ENCODE peak calls at places on chromosome 13, in seven cellular contexts. One of them, this sample, is unnamed.
A peak's percentile ranks its signal among the peaks of the same experiment; 100 is the strongest.

GRCh38 chr13:51804295-51805172 is 571 bp upstream of the DHRS12 start:
- DNase-seq in heart right ventricle: no peak
- DNase-seq in CD4-positive, alpha-beta memory T cell: peak; percentile 74
- DNase-seq in psoas muscle: peak; percentile 65
- DNase-seq in K562: no peak
- DNase-seq in cardiac muscle cell: no peak
- DNase-seq in upper lobe of right lung: no peak
- DNase-seq in this sample: no peak

GRCh38 chr13:83905641-83906040 is 23.4 kb upstream of the SLITRK1 start:
- DNase-seq in cardiac muscle cell: no peak
- DNase-seq in upper lobe of right lung: no peak
- DNase-seq in heart right ventricle: no peak
- DNase-seq in CD4-positive, alpha-beta memory T cell: no peak
- DNase-seq in psoas muscle: no peak
- DNase-seq in K562: no peak
- DNase-seq in this sample: no peak

GRCh38 chr13:99751517-99752199 is 219.9 kb downstream of the ZIC5 start:
- DNase-seq in CD4-positive, alpha-beta memory T cell: no peak
- DNase-seq in upper lobe of right lung: no peak
- DNase-seq in heart right ventricle: no peak
- DNase-seq in K562: no peak
- DNase-seq in psoas muscle: no peak
- DNase-seq in cardiac muscle cell: no peak
- DNase-seq in this sample: no peak

GRCh38 chr13:43348397-43348796 is 325.0 kb downstream of the DNAJC15 start:
- DNase-seq in upper lobe of right lung: no peak
- DNase-seq in CD4-positive, alpha-beta memory T cell: no peak
- DNase-seq in heart right ventricle: no peak
- DNase-seq in K562: no peak
- DNase-seq in psoas muscle: no peak
- DNase-seq in cardiac muscle cell: no peak
- DNase-seq in this sample: no peak

GRCh38 chr13:34364633-34365032 is 546.7 kb downstream of the RFC3 start:
- DNase-seq in CD4-positive, alpha-beta memory T cell: no peak
- DNase-seq in upper lobe of right lung: no peak
- DNase-seq in K562: no peak
- DNase-seq in cardiac muscle cell: no peak
- DNase-seq in psoas muscle: no peak
- DNase-seq in heart right ventricle: no peak
- DNase-seq in this sample: no peak

GRCh38 chr13:43132228-43132627 is 108.8 kb downstream of the DNAJC15 start:
- DNase-seq in psoas muscle: no peak
- DNase-seq in CD4-positive, alpha-beta memory T cell: no peak
- DNase-seq in upper lobe of right lung: no peak
- DNase-seq in K562: no peak
- DNase-seq in heart right ventricle: no peak
- DNase-seq in cardiac muscle cell: peak; percentile 67
- DNase-seq in this sample: no peak

GRCh38 chr13:74794582-74794981 is 660.4 kb upstream of the KLF12 start:
- DNase-seq in heart right ventricle: no peak
- DNase-seq in upper lobe of right lung: no peak
- DNase-seq in CD4-positive, alpha-beta memory T cell: no peak
- DNase-seq in psoas muscle: no peak
- DNase-seq in cardiac muscle cell: no peak
- DNase-seq in K562: no peak
- DNase-seq in this sample: no peak

GRCh38 chr13:47289578-47289977 is 392.7 kb upstream of the HTR2A start:
- DNase-seq in upper lobe of right lung: no peak
- DNase-seq in CD4-positive, alpha-beta memory T cell: no peak
- DNase-seq in cardiac muscle cell: no peak
- DNase-seq in K562: no peak
- DNase-seq in psoas muscle: no peak
- DNase-seq in heart right ventricle: no peak
- DNase-seq in this sample: no peak

GRCh38 chr13:99556867-99557443 is 55.7 kb downstream of the TM9SF2 start:
- DNase-seq in heart right ventricle: no peak
- DNase-seq in upper lobe of right lung: no peak
- DNase-seq in K562: no peak
- DNase-seq in psoas muscle: no peak
- DNase-seq in cardiac muscle cell: no peak
- DNase-seq in CD4-positive, alpha-beta memory T cell: no peak
- DNase-seq in this sample: no peak

GRCh38 chr13:111977184-111977516 is 89.8 kb upstream of the SOX1 start:
- DNase-seq in psoas muscle: no peak
- DNase-seq in K562: no peak
- DNase-seq in heart right ventricle: no peak
- DNase-seq in cardiac muscle cell: no peak
- DNase-seq in upper lobe of right lung: no peak
- DNase-seq in CD4-positive, alpha-beta memory T cell: no peak
- DNase-seq in this sample: no peak

GRCh38 chr13:114015608-114016295 is 41.9 kb upstream of the C13orf46 start:
- DNase-seq in heart right ventricle: peak; percentile 50
- DNase-seq in psoas muscle: peak; percentile 78
- DNase-seq in upper lobe of right lung: peak; percentile 82
- DNase-seq in K562: no peak
- DNase-seq in cardiac muscle cell: no peak
- DNase-seq in CD4-positive, alpha-beta memory T cell: no peak
- DNase-seq in this sample: no peak

GRCh38 chr13:40558656-40559055 is 107.8 kb downstream of the FOXO1 start:
- DNase-seq in K562: no peak
- DNase-seq in upper lobe of right lung: no peak
- DNase-seq in psoas muscle: no peak
- DNase-seq in CD4-positive, alpha-beta memory T cell: no peak
- DNase-seq in cardiac muscle cell: no peak
- DNase-seq in heart right ventricle: no peak
- DNase-seq in this sample: no peak

GRCh38 chr13:51004111-51004865 is 94.7 kb downstream of the RNASEH2B start:
- DNase-seq in cardiac muscle cell: no peak
- DNase-seq in psoas muscle: no peak
- DNase-seq in CD4-positive, alpha-beta memory T cell: no peak
- DNase-seq in upper lobe of right lung: no peak
- DNase-seq in K562: no peak
- DNase-seq in heart right ventricle: no peak
- DNase-seq in this sample: no peak

GRCh38 chr13:20127563-20128458 is 33.0 kb downstream of the GJA3 start:
- DNase-seq in heart right ventricle: peak; percentile 78
- DNase-seq in CD4-positive, alpha-beta memory T cell: no peak
- DNase-seq in K562: no peak
- DNase-seq in psoas muscle: peak; percentile 83
- DNase-seq in cardiac muscle cell: peak; percentile 69
- DNase-seq in upper lobe of right lung: peak; percentile 88
- DNase-seq in this sample: no peak

GRCh38 chr13:44117351-44117750 is 237.6 kb downstream of the LACC1 start:
- DNase-seq in K562: no peak
- DNase-seq in heart right ventricle: no peak
- DNase-seq in psoas muscle: no peak
- DNase-seq in cardiac muscle cell: no peak
- DNase-seq in CD4-positive, alpha-beta memory T cell: no peak
- DNase-seq in upper lobe of right lung: no peak
- DNase-seq in this sample: no peak

GRCh38 chr13:20174656-20175405 is 14.0 kb upstream of the GJA3 start:
- DNase-seq in cardiac muscle cell: no peak
- DNase-seq in heart right ventricle: peak; percentile 44
- DNase-seq in psoas muscle: peak; percentile 74
- DNase-seq in CD4-positive, alpha-beta memory T cell: peak; percentile 61
- DNase-seq in K562: peak; percentile 43
- DNase-seq in upper lobe of right lung: peak; percentile 90
- DNase-seq in this sample: no peak

GRCh38 chr13:51520524-51520923 is 63.7 kb upstream of the WDFY2 start:
- DNase-seq in CD4-positive, alpha-beta memory T cell: no peak
- DNase-seq in upper lobe of right lung: no peak
- DNase-seq in psoas muscle: no peak
- DNase-seq in heart right ventricle: no peak
- DNase-seq in K562: no peak
- DNase-seq in cardiac muscle cell: no peak
- DNase-seq in this sample: no peak

GRCh38 chr13:110017379-110017778 is 231.0 kb upstream of the IRS2 start:
- DNase-seq in CD4-positive, alpha-beta memory T cell: no peak
- DNase-seq in heart right ventricle: no peak
- DNase-seq in K562: no peak
- DNase-seq in psoas muscle: no peak
- DNase-seq in upper lobe of right lung: no peak
- DNase-seq in cardiac muscle cell: no peak
- DNase-seq in this sample: no peak

GRCh38 chr13:46992383-46992952 is 95.6 kb upstream of the HTR2A start:
- DNase-seq in upper lobe of right lung: no peak
- DNase-seq in cardiac muscle cell: peak; percentile 5
- DNase-seq in psoas muscle: no peak
- DNase-seq in heart right ventricle: no peak
- DNase-seq in K562: peak; percentile 10
- DNase-seq in CD4-positive, alpha-beta memory T cell: no peak
- DNase-seq in this sample: no peak

GRCh38 chr13:76773695-76774094 is 112.5 kb downstream of the KCTD12 start:
- DNase-seq in cardiac muscle cell: no peak
- DNase-seq in K562: no peak
- DNase-seq in upper lobe of right lung: no peak
- DNase-seq in CD4-positive, alpha-beta memory T cell: no peak
- DNase-seq in heart right ventricle: no peak
- DNase-seq in psoas muscle: no peak
- DNase-seq in this sample: no peak

GRCh38 chr13:33144358-33144784 is 128.1 kb downstream of the KL start:
- DNase-seq in upper lobe of right lung: no peak
- DNase-seq in K562: no peak
- DNase-seq in heart right ventricle: no peak
- DNase-seq in psoas muscle: no peak
- DNase-seq in cardiac muscle cell: no peak
- DNase-seq in CD4-positive, alpha-beta memory T cell: no peak
- DNase-seq in this sample: no peak

GRCh38 chr13:79485451-79485850 is 4.5 kb downstream of the NDFIP2 start:
- DNase-seq in K562: no peak
- DNase-seq in psoas muscle: no peak
- DNase-seq in cardiac muscle cell: no peak
- DNase-seq in heart right ventricle: no peak
- DNase-seq in upper lobe of right lung: no peak
- DNase-seq in CD4-positive, alpha-beta memory T cell: no peak
- DNase-seq in this sample: no peak
- H3K27ac ChIP-seq in K562: peak overlapping the region; percentile 14
- H3K27ac ChIP-seq in psoas muscle: peak overlapping the region; percentile 47
- H3K27ac ChIP-seq in cardiac muscle cell: peak overlapping the region; percentile 34
- H3K27ac ChIP-seq in heart right ventricle: no peak overlapping the region
- H3K27ac ChIP-seq in upper lobe of right lung: no peak overlapping the region
- H3K27ac ChIP-seq in CD4-positive, alpha-beta memory T cell: no peak overlapping the region
- H3K27ac ChIP-seq in this sample: no peak overlapping the region

GRCh38 chr13:91349992-91350911 is 2.8 kb downstream of the MIR17HG start:
- DNase-seq in K562: peak; percentile 44
- DNase-seq in heart right ventricle: no peak
- DNase-seq in psoas muscle: no peak
- DNase-seq in cardiac muscle cell: no peak
- DNase-seq in upper lobe of right lung: no peak
- DNase-seq in CD4-positive, alpha-beta memory T cell: no peak
- DNase-seq in this sample: no peak
- H3K27ac ChIP-seq in K562: peak overlapping the region; percentile 85
- H3K27ac ChIP-seq in heart right ventricle: no peak overlapping the region
- H3K27ac ChIP-seq in psoas muscle: no peak overlapping the region
- H3K27ac ChIP-seq in cardiac muscle cell: peak overlapping the region; percentile 47
- H3K27ac ChIP-seq in upper lobe of right lung: no peak overlapping the region
- H3K27ac ChIP-seq in CD4-positive, alpha-beta memory T cell: no peak overlapping the region
- H3K27ac ChIP-seq in this sample: peak overlapping the region; percentile 83

DNA sequence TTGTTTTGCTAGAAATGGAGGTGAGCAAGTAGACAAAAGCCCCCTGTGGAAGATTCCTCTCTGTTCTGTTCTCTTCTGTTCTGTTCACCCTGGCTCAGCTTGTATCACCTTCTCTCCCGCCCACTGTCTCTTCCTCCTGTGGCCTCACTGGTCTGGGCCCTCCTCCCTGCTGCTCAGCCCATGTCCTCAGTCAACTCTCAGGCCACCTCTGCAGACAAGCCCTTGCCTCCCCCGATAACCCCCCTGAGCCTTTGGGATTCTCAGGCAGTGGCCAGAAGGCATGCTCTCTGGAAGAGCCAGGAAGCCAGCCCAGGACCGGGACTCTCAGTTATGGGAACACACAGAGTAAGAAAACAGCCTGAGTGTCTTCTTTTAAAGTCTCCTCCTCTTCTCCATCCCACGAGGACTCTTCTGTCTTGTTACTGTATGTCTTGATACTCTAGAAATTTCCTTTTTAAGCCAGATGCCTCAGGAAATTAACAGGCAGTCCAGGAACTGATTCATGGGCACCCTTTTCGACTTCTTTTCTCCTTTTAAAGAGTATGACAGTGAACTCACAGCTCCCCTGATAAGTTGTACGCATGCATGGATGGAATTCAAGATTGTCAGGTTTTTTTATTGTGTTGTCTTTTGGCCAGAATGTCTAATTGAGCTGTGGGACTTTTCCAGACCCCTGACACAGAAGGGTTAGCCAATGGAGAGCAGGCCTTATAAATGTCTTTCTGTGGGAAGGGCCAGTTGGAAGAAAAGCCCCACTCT is 33.7 kb downstream of the SHISA2 start:
- DNase-seq in cardiac muscle cell: no peak
- DNase-seq in upper lobe of right lung: no peak
- DNase-seq in heart right ventricle: no peak
- DNase-seq in CD4-positive, alpha-beta memory T cell: no peak
- DNase-seq in K562: no peak
- DNase-seq in psoas muscle: no peak
- DNase-seq in this sample: no peak
- H3K27ac ChIP-seq in cardiac muscle cell: no peak overlapping the region
- H3K27ac ChIP-seq in upper lobe of right lung: peak overlapping the region; percentile 51
- H3K27ac ChIP-seq in heart right ventricle: no peak overlapping the region
- H3K27ac ChIP-seq in CD4-positive, alpha-beta memory T cell: no peak overlapping the region
- H3K27ac ChIP-seq in K562: no peak overlapping the region
- H3K27ac ChIP-seq in psoas muscle: no peak overlapping the region
- H3K27ac ChIP-seq in this sample: peak overlapping the region; percentile 61

GRCh38 chr13:79290595-79291244 is 115.3 kb downstream of the RBM26 start:
- DNase-seq in upper lobe of right lung: no peak
- DNase-seq in psoas muscle: no peak
- DNase-seq in CD4-positive, alpha-beta memory T cell: no peak
- DNase-seq in heart right ventricle: no peak
- DNase-seq in cardiac muscle cell: peak; percentile 73
- DNase-seq in K562: no peak
- DNase-seq in this sample: no peak

GRCh38 chr13:79285159-79285558 is 120.9 kb downstream of the RBM26 start:
- DNase-seq in upper lobe of right lung: no peak
- DNase-seq in heart right ventricle: no peak
- DNase-seq in CD4-positive, alpha-beta memory T cell: no peak
- DNase-seq in psoas muscle: no peak
- DNase-seq in cardiac muscle cell: no peak
- DNase-seq in K562: no peak
- DNase-seq in this sample: no peak

GRCh38 chr13:79287994-79288795 is 117.9 kb downstream of the RBM26 start:
- DNase-seq in K562: no peak
- DNase-seq in psoas muscle: no peak
- DNase-seq in CD4-positive, alpha-beta memory T cell: peak; percentile 23
- DNase-seq in upper lobe of right lung: no peak
- DNase-seq in heart right ventricle: no peak
- DNase-seq in cardiac muscle cell: no peak
- DNase-seq in this sample: no peak

GRCh38 chr13:79283742-79284141 is 122.3 kb downstream of the RBM26 start:
- DNase-seq in upper lobe of right lung: no peak
- DNase-seq in cardiac muscle cell: no peak
- DNase-seq in heart right ventricle: no peak
- DNase-seq in CD4-positive, alpha-beta memory T cell: no peak
- DNase-seq in K562: no peak
- DNase-seq in psoas muscle: no peak
- DNase-seq in this sample: no peak

DNA sequence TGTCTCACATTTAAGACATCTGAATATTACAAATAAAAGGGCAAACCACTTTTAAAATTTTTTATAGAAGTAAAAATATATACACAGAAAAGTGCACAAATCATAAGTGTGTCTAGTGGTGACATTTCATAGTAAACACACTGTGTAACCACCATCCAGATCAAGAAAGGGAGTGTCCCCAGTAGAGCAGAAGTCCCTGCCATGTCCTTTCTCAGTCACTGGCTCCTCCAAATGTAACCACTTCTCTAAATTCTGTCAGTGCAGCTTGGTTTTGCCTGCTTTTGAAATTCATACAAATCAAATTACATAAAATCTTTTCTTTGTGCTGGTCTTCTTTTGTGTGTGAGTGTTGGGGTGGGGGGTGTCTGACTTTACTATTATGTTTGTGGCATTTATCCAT is 116.5 kb downstream of the RBM26 start:
- DNase-seq in upper lobe of right lung: no peak
- DNase-seq in cardiac muscle cell: no peak
- DNase-seq in heart right ventricle: no peak
- DNase-seq in CD4-positive, alpha-beta memory T cell: no peak
- DNase-seq in psoas muscle: no peak
- DNase-seq in K562: no peak
- DNase-seq in this sample: no peak
- H3K27ac ChIP-seq in upper lobe of right lung: no peak overlapping the region
- H3K27ac ChIP-seq in cardiac muscle cell: no peak overlapping the region
- H3K27ac ChIP-seq in heart right ventricle: no peak overlapping the region
- H3K27ac ChIP-seq in CD4-positive, alpha-beta memory T cell: no peak overlapping the region
- H3K27ac ChIP-seq in psoas muscle: no peak overlapping the region
- H3K27ac ChIP-seq in K562: no peak overlapping the region
- H3K27ac ChIP-seq in this sample: no peak overlapping the region